ENCODE peak calls at places on chromosomes 1 and 21, in four cellular contexts. A, V, C and E are unnamed samples.

GRCh38 chr1:197481101-197481500 is 213.0 kb downstream of the CRB1 start:
- DNase-seq in A (no peak), V (no peak), C (no peak), E (no peak)

GRCh38 chr1:233790662-233791371 is 113.7 kb upstream of the SLC35F3 start:
- DNase-seq in V (peak; percentile 17), A (peak; percentile 81), C (peak; percentile 73), E (peak; percentile 46)

GRCh38 chr1:67855944-67856343 is 22.7 kb upstream of the GNG12 start:
- DNase-seq in A (no peak), V (no peak), C (no peak), E (no peak)

GRCh38 chr21:42524341-42525227 is 10.9 kb downstream of the SLC37A1 start:
- DNase-seq in A (no peak), C (peak; percentile 75), V (no peak), E (peak; percentile 56)

GRCh38 chr1:27292111-27292510 is 29.9 kb upstream of the TMEM222 start:
- DNase-seq in A (no peak), C (no peak), V (no peak), E (peak; percentile 27)

GRCh38 chr1:165641276-165641987 is 10.4 kb downstream of the MGST3 start:
- DNase-seq in C (no peak), A (no peak), V (no peak), E (peak; percentile 39)

GRCh38 chr1:33272509-33272908 is 16.2 kb downstream of the ZNF362 start:
- DNase-seq in V (no peak), A (no peak), C (no peak), E (no peak)

GRCh38 chr1:7871136-7871535 is 18.3 kb upstream of the UTS2 start:
- DNase-seq in V (no peak), A (no peak), C (no peak), E (no peak)

GRCh38 chr1:73180661-73181540 is 898.6 kb upstream of the NEGR1 start:
- DNase-seq in C (no peak), A (no peak), V (no peak), E (no peak)

GRCh38 chr1:165173818-165174217 is 182.7 kb downstream of the LMX1A start:
- DNase-seq in A (no peak), V (no peak), C (no peak), E (no peak)

GRCh38 chr21:35041122-35041521 is 8.0 kb downstream of the RUNX1 start:
- DNase-seq in A (no peak), V (no peak), C (no peak), E (no peak)

GRCh38 chr1:151568626-151569088 is 28.5 kb downstream of the TUFT1 start:
- DNase-seq in C (no peak), V (peak; percentile 79), A (no peak), E (no peak)

GRCh38 chr1:245656189-245656717 is 501.5 kb downstream of the KIF26B start:
- DNase-seq in A (peak; percentile 4), C (no peak), V (no peak), E (no peak)

GRCh38 chr1:37047487-37047886 is 13.2 kb upstream of the GRIK3 start:
- DNase-seq in A (no peak), C (no peak), V (no peak), E (no peak)

GRCh38 chr1:197917813-197918646 is 858 bp downstream of the LHX9 start:
- DNase-seq in C (peak; percentile 64), A (no peak), V (no peak), E (no peak)

GRCh38 chr21:15406791-15407190 is 323.0 kb upstream of the USP25 start:
- DNase-seq in V (no peak), A (no peak), C (no peak), E (no peak)

GRCh38 chr1:198929961-198930599 is 291.2 kb downstream of the PTPRC start:
- DNase-seq in C (no peak), A (no peak), V (no peak), E (peak; percentile 75)

GRCh38 chr1:179873366-179873978 is 4.1 kb downstream of the TOR1AIP2 start:
- DNase-seq in V (no peak), C (no peak), A (no peak), E (no peak)

GRCh38 chr1:156754219-156754618 is 2.7 kb upstream of the HDGF start:
- DNase-seq in A (no peak), C (no peak), V (no peak), E (no peak)

GRCh38 chr1:223785808-223786207 is 59.9 kb downstream of the TP53BP2 start:
- DNase-seq in A (no peak), C (no peak), V (no peak), E (no peak)

GRCh38 chr1:184390889-184391288 is 4.1 kb downstream of the C1orf21 start:
- DNase-seq in A (no peak), C (no peak), V (no peak), E (no peak)

GRCh38 chr1:8015036-8015808 is 10.9 kb downstream of the ERRFI1 start:
- DNase-seq in A (peak; percentile 62), V (no peak), C (peak; percentile 78), E (peak; percentile 81)

GRCh38 chr1:76292418-76293184 is 218.1 kb downstream of the ST6GALNAC3 start:
- DNase-seq in A (no peak), V (no peak), C (no peak), E (no peak)

GRCh38 chr1:59318271-59318865 is 21.5 kb downstream of the FGGY start:
- DNase-seq in A (no peak), C (no peak), V (no peak), E (peak; percentile 41)

GRCh38 chr1:207711285-207711684 is 40.6 kb upstream of the CD46 start:
- DNase-seq in C (peak; percentile 2), V (no peak), A (no peak), E (no peak)

DNA sequence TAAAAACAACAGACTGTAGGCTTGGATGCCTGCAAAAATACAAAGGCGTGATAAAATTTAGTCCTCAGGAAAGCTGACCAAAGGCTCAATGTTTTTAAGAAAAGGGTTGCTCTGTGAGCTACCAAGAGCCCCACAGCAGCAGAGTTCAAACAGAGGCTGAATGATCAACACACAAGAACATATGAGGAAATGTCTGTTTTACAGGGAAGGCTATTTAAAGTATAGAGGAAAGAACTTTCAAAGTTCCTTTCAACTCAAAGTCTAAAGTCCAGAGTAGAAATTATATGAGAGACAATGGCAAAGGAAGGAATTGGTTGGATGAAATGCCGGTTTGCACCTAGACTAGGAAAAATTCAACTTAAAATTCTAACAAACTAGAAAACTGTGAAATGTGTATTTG is 8.6 kb downstream of the CLSTN1 start:
- DNase-seq in C (no peak), V (no peak), A (no peak), E (no peak)
- H4K20me1 ChIP-seq in C (peaks cover 96% of the 10 kb centered on the region), V (peaks cover 18% of the 10 kb centered on the region), A (no peaks in the 10 kb centered on the region), E (peaks cover 64% of the 10 kb centered on the region)

GRCh38 chr1:169526120-169526832 is 40.5 kb upstream of the SLC19A2 start:
- DNase-seq in C (no peak), V (no peak), A (no peak), E (no peak)

GRCh38 chr1:169527461-169528213 is 41.9 kb upstream of the SLC19A2 start:
- DNase-seq in V (no peak), A (no peak), C (no peak), E (peak; percentile 12)

GRCh38 chr1:169529068-169529642 is 43.4 kb upstream of the SLC19A2 start:
- DNase-seq in C (peak; percentile 48), A (no peak), V (no peak), E (peak; percentile 41)

GRCh38 chr1:169526998-169527397 is 41.3 kb upstream of the SLC19A2 start:
- DNase-seq in C (no peak), A (no peak), V (no peak), E (no peak)

DNA sequence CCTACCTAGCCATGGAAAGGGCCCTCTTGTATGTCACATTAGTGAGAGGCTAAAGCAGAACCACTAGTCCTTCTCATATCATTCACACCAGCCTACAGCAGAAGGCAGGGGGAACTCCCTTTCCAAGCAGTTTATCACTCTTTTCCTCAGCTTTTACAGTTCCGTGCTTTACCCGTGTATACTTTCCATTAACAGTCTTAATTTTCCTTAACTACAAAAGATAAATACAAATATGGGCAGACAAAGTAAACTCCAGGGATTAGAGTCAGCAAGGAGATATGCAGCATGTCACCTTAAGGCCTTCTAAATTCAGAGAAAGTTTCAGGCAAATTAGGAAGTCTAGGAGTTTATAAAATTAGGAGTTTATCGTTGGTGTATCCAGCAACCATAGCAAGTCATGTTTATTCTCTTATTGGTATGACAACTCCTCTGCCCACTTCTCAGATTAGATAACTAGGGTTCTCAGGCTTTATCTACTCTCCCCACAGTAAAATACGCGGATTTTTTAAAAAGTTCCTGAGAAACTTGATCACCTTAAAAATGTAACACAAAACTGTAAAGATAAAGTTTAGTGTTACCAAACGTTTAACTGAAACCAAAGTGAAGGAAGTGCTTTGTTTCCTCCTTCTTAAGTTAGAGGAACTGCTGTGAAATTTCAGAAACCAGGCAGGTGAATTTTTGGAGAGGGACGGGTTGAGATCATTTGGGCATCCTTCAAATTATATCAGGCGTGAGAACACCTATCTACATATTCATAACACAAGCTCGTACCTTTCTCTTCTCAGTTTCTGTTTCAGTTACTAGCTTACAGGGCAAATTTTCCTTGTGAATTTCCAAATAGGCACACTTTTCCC is 42.7 kb upstream of the SLC19A2 start:
- DNase-seq in C (no peak), A (no peak), V (no peak), E (no peak)
- H3K27ac ChIP-seq in C (no peak overlapping the region), A (no peak overlapping the region), V (peak overlapping the region; percentile 77), E (no peak overlapping the region)

GRCh38 chr1:228088586-228089498 is 6.3 kb downstream of the ARF1 start:
- DNase-seq in C (no peak), A (no peak), V (no peak), E (no peak)

GRCh38 chr1:228090613-228091081 is 8.1 kb downstream of the ARF1 start:
- DNase-seq in A (no peak), V (no peak), C (no peak), E (no peak)

GRCh38 chr1:228091084-228091483 is 8.6 kb downstream of the ARF1 start:
- DNase-seq in A (no peak), C (no peak), V (no peak), E (no peak)

GRCh38 chr1:228087771-228088251 is 5.3 kb downstream of the ARF1 start:
- DNase-seq in C (no peak), V (no peak), A (no peak), E (peak; percentile 74)

GRCh38 chr1:228089520-228090380 is 7.2 kb downstream of the ARF1 start:
- DNase-seq in V (no peak), A (no peak), C (no peak), E (no peak)
- H3K9ac ChIP-seq in V (no peak overlapping the region), A (no peak overlapping the region), C (no peak overlapping the region), E (no peak overlapping the region)

GRCh38 chr21:37429356-37429755 is 62.8 kb downstream of the DYRK1A start:
- DNase-seq in C (no peak), V (no peak), A (no peak), E (no peak)

GRCh38 chr21:37431243-37431642 is 64.7 kb downstream of the DYRK1A start:
- DNase-seq in V (no peak), C (no peak), A (no peak), E (no peak)

GRCh38 chr21:37427221-37427620 is 60.6 kb downstream of the DYRK1A start:
- DNase-seq in V (no peak), C (no peak), A (no peak), E (no peak)

GRCh38 chr21:37433441-37433840 is 66.9 kb downstream of the DYRK1A start:
- DNase-seq in A (no peak), V (no peak), C (no peak), E (no peak)

DNA sequence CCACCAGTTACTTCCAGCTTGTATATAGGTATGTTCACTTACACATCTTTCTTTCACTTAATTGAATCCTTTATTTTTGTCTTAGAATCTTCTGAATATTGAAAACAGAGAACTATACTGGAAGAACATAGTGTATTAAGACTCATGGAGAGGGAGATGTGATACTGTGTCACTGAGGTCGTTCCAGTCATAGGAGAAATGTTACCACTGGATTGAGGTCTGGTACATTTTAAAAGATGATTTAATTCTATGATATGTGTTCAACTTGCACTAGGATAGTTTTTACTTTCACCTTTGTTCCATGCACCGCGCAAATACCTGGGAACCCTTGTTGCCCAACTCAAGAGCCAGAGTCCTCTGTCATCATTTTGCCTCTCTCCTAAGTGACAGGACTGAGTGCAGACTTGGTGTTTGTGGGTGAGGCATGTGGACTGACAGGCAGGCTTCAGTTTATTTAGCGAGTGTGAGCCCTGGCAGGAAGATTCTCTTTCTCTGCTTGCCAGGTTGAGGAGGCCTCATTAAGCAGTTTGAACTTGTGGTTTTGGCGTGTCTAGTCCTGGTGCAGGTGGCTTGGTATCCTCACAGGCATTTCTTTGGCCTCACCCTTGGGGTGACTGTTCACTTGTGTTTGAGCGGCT is 63.7 kb downstream of the DYRK1A start:
- DNase-seq in C (no peak), A (no peak), V (peak; percentile 58), E (no peak)
- H4K20me1 ChIP-seq in C (peaks cover 53% of the 10 kb centered on the region), A (peaks cover 11% of the 10 kb centered on the region), V (peaks cover 8% of the 10 kb centered on the region), E (peaks cover 43% of the 10 kb centered on the region)